ENCODE peak calls at places on chromosomes 5 and 9, in six cellular contexts. L is neural crest cell, W is iPS DF 6.9, C is C1 segment of cervical spinal cord, O is H9, V is occipital lobe. T is an unnamed sample.

GRCh38 chr9:129408535-129409215 is 212.2 kb downstream of the C9orf50 start:
- DNase-seq in C (peak; percentile 45), W (no peak), V (no peak), L (no peak), O (no peak), T (peak; percentile 6)

GRCh38 chr9:69168709-69169217 is 5.3 kb upstream of the TJP2 start:
- DNase-seq in L (no peak), W (no peak), O (peak; percentile 63), V (no peak), C (no peak), T (peak; percentile 98)

GRCh38 chr5:142876817-142877216 is 106.6 kb downstream of the ARHGAP26 start:
- DNase-seq in O (no peak), C (no peak), L (no peak), V (no peak), W (no peak), T (no peak)

GRCh38 chr5:180162304-180162661 is 46.7 kb downstream of the RASGEF1C start:
- DNase-seq in L (no peak), W (no peak), C (no peak), V (no peak), O (no peak), T (no peak)

GRCh38 chr5:125225424-125225823 is 479.0 kb upstream of the ZNF608 start:
- DNase-seq in O (no peak), L (no peak), W (no peak), V (no peak), C (no peak), T (no peak)

GRCh38 chr9:126517751-126518261 is 95.9 kb upstream of the LMX1B start:
- DNase-seq in L (no peak), O (no peak), V (no peak), C (no peak), W (no peak), T (no peak)

GRCh38 chr5:132447196-132447595 is 43.4 kb downstream of the IRF1 start:
- DNase-seq in O (no peak), W (no peak), C (no peak), V (no peak), L (no peak), T (no peak)

GRCh38 chr5:7565559-7565958 is 169.6 kb downstream of the ADCY2 start:
- DNase-seq in C (no peak), W (no peak), O (no peak), L (no peak), V (no peak), T (no peak)

GRCh38 chr5:134440185-134440755 is 28.6 kb upstream of the CDKN2AIPNL start:
- DNase-seq in V (no peak), O (no peak), W (no peak), L (no peak), C (no peak), T (peak; percentile 57)

GRCh38 chr5:62477801-62478200 is 65.2 kb downstream of the IPO11 start:
- DNase-seq in W (no peak), V (no peak), O (no peak), C (no peak), L (no peak), T (peak; percentile 58)

T was measured in bronchial epithelial cell.